ENCODE peak calls at places on chromosomes 2 and 18, in four cellular contexts. K, O, X and R are unnamed samples.

GRCh38 chr2:33477473-33478468 is 1.3 kb downstream of the RASGRP3 start:
- DNase-seq in K (no peak), O (peak; percentile 81), X (no peak), R (no peak)

GRCh38 chr18:62437520-62438329 is 85.1 kb upstream of the ZCCHC2 start:
- DNase-seq in K (no peak), O (no peak), X (peak; percentile 39), R (no peak)

GRCh38 chr2:188322569-188323531 is 31.2 kb downstream of the GULP1 start:
- DNase-seq in K (peak; percentile 96), O (no peak), X (no peak), R (no peak)

GRCh38 chr2:163850036-163850435 is 114.2 kb upstream of the FIGN start:
- DNase-seq in K (no peak), O (no peak), X (no peak), R (no peak)

GRCh38 chr18:75496151-75496550 is 68.6 kb upstream of the SMIM21 start:
- DNase-seq in K (no peak), O (no peak), X (no peak), R (no peak)

GRCh38 chr2:189698020-189698887 is 23.8 kb downstream of the ANKAR start:
- DNase-seq in K (peak; percentile 36), O (peak; percentile 51), X (peak; percentile 26), R (peak; percentile 81)

GRCh38 chr2:186594001-186594722 is 4.3 kb downstream of the ITGAV start:
- DNase-seq in K (no peak), O (no peak), X (no peak), R (no peak)

GRCh38 chr2:43676322-43677050 is at the start of gene C1GALT1C1L:
- DNase-seq in K (peak; percentile 75), O (no peak), X (peak; percentile 93), R (peak; percentile 73)

GRCh38 chr2:215567504-215567903 is 131.6 kb upstream of the FN1 start:
- DNase-seq in K (no peak), O (no peak), X (no peak), R (no peak)

GRCh38 chr2:240765007-240765406 is 55.0 kb downstream of the KIF1A start:
- DNase-seq in K (no peak), O (no peak), X (no peak), R (no peak)

GRCh38 chr2:37173741-37174140 is 14.7 kb downstream of the SULT6B1 start:
- DNase-seq in K (no peak), O (no peak), X (no peak), R (no peak)

GRCh38 chr2:20682166-20682565 is 15.2 kb downstream of the GDF7 start:
- DNase-seq in K (no peak), O (no peak), X (no peak), R (peak; percentile 64)

GRCh38 chr18:42850174-42850766 is 265.2 kb downstream of the RIT2 start:
- DNase-seq in K (peak; percentile 1), O (no peak), X (peak; percentile 52), R (no peak)

GRCh38 chr2:138572318-138572717 is 70.7 kb downstream of the SPOPL start:
- DNase-seq in K (peak; percentile 13), O (no peak), X (no peak), R (no peak)

GRCh38 chr2:207163053-207163814 is 2.5 kb downstream of the KLF7 start:
- DNase-seq in K (peak; percentile 96), O (no peak), X (no peak), R (peak; percentile 36)

GRCh38 chr2:220708366-220708765 is 863.7 kb downstream of the EPHA4 start:
- DNase-seq in K (peak; percentile 99), O (no peak), X (no peak), R (no peak)

GRCh38 chr2:234905547-234906260 is 46.1 kb upstream of the SH3BP4 start:
- DNase-seq in K (peak; percentile 85), O (no peak), X (no peak), R (no peak)

GRCh38 chr2:217471329-217471728 is 531.5 kb downstream of the TNS1 start:
- DNase-seq in K (peak; percentile 89), O (no peak), X (no peak), R (no peak)

GRCh38 chr2:19538411-19538963 is 180.1 kb upstream of the OSR1 start:
- DNase-seq in K (peak; percentile 98), O (no peak), X (no peak), R (no peak)

GRCh38 chr18:50734342-50734741 is 85.5 kb downstream of the MRO start:
- DNase-seq in K (no peak), O (no peak), X (no peak), R (no peak)

GRCh38 chr2:120825370-120826259 is 89.9 kb downstream of the GLI2 start:
- DNase-seq in K (peak; percentile 70), O (no peak), X (peak; percentile 89), R (no peak)

GRCh38 chr2:43201497-43201896 is 24.9 kb downstream of the ZFP36L2 start:
- DNase-seq in K (no peak), O (no peak), X (no peak), R (no peak)

GRCh38 chr2:3547915-3548314 is 10.2 kb downstream of the RNASEH1 start:
- DNase-seq in K (no peak), O (no peak), X (no peak), R (no peak)

GRCh38 chr2:188725981-188726380 is 248.2 kb upstream of the COL3A1 start:
- DNase-seq in K (peak; percentile 87), O (no peak), X (no peak), R (peak; percentile 41)

GRCh38 chr2:18503686-18504085 is 56.8 kb downstream of the RDH14 start:
- DNase-seq in K (no peak), O (no peak), X (no peak), R (no peak)

GRCh38 chr2:230870544-230871360 is 6.0 kb downstream of the ITM2C start:
- DNase-seq in K (peak; percentile 17), O (peak; percentile 71), X (peak; percentile 76), R (no peak)

GRCh38 chr2:21467910-21468309 is 344.1 kb downstream of the TDRD15 start:
- DNase-seq in K (peak; percentile 5), O (peak; percentile 49), X (no peak), R (peak; percentile 9)

GRCh38 chr2:159811232-159811631 is 13.2 kb upstream of the CD302 start:
- DNase-seq in K (no peak), O (no peak), X (no peak), R (no peak)

GRCh38 chr2:234981197-234982095 is 29.6 kb downstream of the SH3BP4 start:
- DNase-seq in K (peak; percentile 100), O (no peak), X (peak; percentile 58), R (peak; percentile 84)

GRCh38 chr2:144456680-144457079 is 63.2 kb downstream of the ZEB2 start:
- DNase-seq in K (peak; percentile 90), O (no peak), X (no peak), R (no peak)

GRCh38 chr2:24579053-24579803 is 88.2 kb downstream of the NCOA1 start:
- DNase-seq in K (no peak), O (no peak), X (no peak), R (peak; percentile 35)
- H3K4me1 ChIP-seq in K (no peaks in the 10 kb centered on the region), O (peaks cover 9% of the 10 kb centered on the region), X (no peaks in the 10 kb centered on the region), R (peaks cover 25% of the 10 kb centered on the region)

GRCh38 chr18:63624863-63625262 is 19.2 kb downstream of the SERPINB4 start:
- DNase-seq in K (no peak), O (no peak), X (no peak), R (no peak)

GRCh38 chr18:63617049-63617995 is 26.7 kb downstream of the SERPINB4 start:
- DNase-seq in K (no peak), O (peak; percentile 33), X (no peak), R (peak; percentile 22)

DNA sequence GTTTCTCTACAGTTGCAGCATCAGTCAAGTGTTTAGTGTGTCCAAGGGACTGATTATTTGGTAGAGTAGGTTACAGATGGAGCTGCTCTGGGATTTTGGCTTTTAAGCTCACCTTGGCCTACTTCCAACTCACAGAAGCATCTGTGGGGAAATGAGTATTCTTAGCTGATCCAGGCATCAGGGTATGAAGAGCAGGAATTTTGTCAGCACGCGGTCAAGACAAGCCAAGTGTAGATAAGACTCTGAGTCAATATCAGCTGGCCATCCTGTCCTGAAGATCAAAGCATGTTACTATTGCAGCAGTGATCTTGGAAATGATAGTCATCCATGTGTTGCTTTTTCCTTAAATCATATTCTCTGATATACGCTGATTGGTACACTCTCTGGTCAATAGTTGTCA is 24.4 kb downstream of the SERPINB4 start:
- DNase-seq in K (no peak), O (no peak), X (no peak), R (no peak)
- H3K4me2 ChIP-seq in K (no peak overlapping the region), O (no peak overlapping the region), X (no peak overlapping the region), R (no peak overlapping the region)

DNA sequence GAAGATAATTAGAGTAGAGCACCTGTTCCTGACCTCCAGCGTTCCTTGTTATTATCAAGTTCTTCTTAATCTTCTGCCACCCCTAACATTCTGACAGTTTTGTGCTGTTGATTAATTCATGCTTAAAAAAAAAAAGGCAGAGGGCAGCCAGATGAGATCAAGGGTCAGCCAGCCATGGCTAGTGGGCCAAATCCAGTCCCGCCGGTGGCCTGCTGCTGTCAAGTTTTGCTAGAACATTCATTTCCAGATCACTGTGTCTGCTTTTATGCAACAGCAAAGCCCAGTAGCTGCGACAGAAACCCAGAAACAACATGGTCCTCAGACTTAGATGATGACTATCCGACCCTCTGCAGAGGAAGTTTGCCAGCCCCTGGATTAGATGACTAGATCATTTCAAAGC is 101.6 kb downstream of the RNF144A start:
- DNase-seq in K (no peak), O (no peak), X (peak; percentile 47), R (no peak)
- H3K4me1 ChIP-seq in K (no peaks in the 10 kb centered on the region), O (no peaks in the 10 kb centered on the region), X (peaks cover 73% of the 10 kb centered on the region), R (no peaks in the 10 kb centered on the region)

DNA sequence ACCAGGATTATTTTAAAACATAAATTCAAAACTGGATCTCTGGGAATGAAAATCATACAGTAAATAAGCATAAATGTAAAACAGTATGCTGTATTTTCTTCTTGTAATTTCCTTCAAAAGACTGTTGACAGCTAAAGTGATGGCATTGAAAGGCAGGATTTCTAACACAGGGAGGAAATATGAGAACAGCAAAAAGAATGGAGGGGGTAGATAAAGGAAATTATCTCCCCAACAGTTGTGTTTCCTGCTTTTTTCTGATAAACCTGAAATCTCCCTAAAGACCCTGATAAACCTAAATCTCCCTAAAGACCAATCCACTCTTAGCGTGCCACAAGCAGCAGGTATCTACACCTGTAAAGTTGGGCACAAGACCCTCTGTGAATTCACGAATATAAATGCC is 50.8 kb downstream of the PIAS2 start:
- DNase-seq in K (no peak), O (no peak), X (no peak), R (no peak)
- H3K4me2 ChIP-seq in K (no peak overlapping the region), O (no peak overlapping the region), X (no peak overlapping the region), R (peak overlapping the region; percentile 17)

GRCh38 chr2:208254118-208254870 is 577 bp downstream of the IDH1 start:
- DNase-seq in K (peak; percentile 67), O (peak; percentile 85), X (peak; percentile 90), R (peak; percentile 94)
- H3K4me1 ChIP-seq in K (no peaks in the 10 kb centered on the region), O (peaks cover 11% of the 10 kb centered on the region), X (peaks cover 8% of the 10 kb centered on the region), R (peaks cover 24% of the 10 kb centered on the region)

DNA sequence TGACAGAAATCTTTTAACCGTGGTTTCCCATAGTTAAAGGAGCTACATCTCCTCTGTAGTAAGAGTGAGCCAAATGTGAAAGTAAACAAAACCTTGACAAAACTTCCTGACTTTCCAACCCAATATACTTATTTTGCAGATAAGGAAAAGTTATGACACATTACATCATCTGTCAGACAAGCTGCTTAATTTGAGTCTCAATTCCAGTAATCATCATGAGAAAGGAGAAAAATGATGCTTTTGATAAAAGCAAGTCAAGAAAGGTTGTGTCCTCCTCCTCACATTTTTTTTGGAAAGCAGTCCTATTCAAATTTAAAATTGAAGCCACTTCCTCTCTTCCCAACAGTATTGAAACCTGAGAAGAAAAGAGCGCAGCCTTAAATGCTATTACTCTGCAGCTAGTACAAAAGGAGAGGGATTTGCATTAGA is 519.7 kb downstream of the LRP1B start:
- DNase-seq in K (peak; percentile 56), O (no peak), X (no peak), R (peak; percentile 88)
- H3K4me2 ChIP-seq in K (no peak overlapping the region), O (no peak overlapping the region), X (peak overlapping the region; percentile 42), R (peak overlapping the region; percentile 48)